ENCODE peak calls at places on chromosomes 1 and 21, in nine cellular contexts. U, W, X, N, V, P, G, F and Q are unnamed samples.

GRCh38 chr1:224697888-224698450 is 81.9 kb downstream of the CNIH3 start:
- DNase-seq in N (no peak), F (no peak), X (no peak), G (no peak), U (peak; percentile 29), W (no peak), V (no peak), P (no peak), Q (no peak)

GRCh38 chr1:231274119-231274825 is 33.3 kb downstream of the GNPAT start:
- DNase-seq in G (no peak), P (no peak), N (no peak), F (no peak), W (no peak), X (no peak), V (no peak), U (no peak), Q (no peak)

GRCh38 chr1:54846301-54846700 is 40.7 kb downstream of the DHCR24 start:
- DNase-seq in P (no peak), F (no peak), X (no peak), W (no peak), U (no peak), N (no peak), G (no peak), V (no peak), Q (no peak)

GRCh38 chr1:85428471-85429077 is 36.4 kb downstream of the DDAH1 start:
- DNase-seq in W (no peak), G (no peak), F (no peak), X (no peak), V (no peak), P (no peak), N (no peak), U (no peak), Q (no peak)

GRCh38 chr1:178133291-178133989 is 39.5 kb downstream of the RASAL2 start:
- DNase-seq in N (no peak), F (no peak), U (no peak), G (no peak), X (no peak), W (no peak), P (no peak), V (no peak), Q (no peak)

GRCh38 chr21:44291936-44292811 is 6.5 kb downstream of the AIRE start:
- DNase-seq in G (peak; percentile 3), P (no peak), W (no peak), X (peak; percentile 76), N (peak; percentile 57), U (no peak), V (no peak), F (no peak), Q (no peak)

GRCh38 chr1:22870201-22870871 is 102.3 kb downstream of the LACTBL1 start:
- DNase-seq in F (no peak), N (no peak), X (no peak), P (no peak), V (no peak), G (no peak), W (peak; percentile 64), U (peak; percentile 69), Q (no peak)

GRCh38 chr1:115069186-115069585 is 20.1 kb downstream of the TSPAN2 start:
- DNase-seq in U (no peak), N (no peak), G (no peak), F (no peak), X (no peak), P (no peak), V (no peak), W (no peak), Q (no peak)

GRCh38 chr1:90402893-90403849 is 313.9 kb downstream of the BARHL2 start:
- DNase-seq in X (no peak), U (peak; percentile 97), F (peak; percentile 77), P (no peak), V (no peak), G (no peak), N (peak; percentile 3), W (no peak), Q (no peak)

DNA sequence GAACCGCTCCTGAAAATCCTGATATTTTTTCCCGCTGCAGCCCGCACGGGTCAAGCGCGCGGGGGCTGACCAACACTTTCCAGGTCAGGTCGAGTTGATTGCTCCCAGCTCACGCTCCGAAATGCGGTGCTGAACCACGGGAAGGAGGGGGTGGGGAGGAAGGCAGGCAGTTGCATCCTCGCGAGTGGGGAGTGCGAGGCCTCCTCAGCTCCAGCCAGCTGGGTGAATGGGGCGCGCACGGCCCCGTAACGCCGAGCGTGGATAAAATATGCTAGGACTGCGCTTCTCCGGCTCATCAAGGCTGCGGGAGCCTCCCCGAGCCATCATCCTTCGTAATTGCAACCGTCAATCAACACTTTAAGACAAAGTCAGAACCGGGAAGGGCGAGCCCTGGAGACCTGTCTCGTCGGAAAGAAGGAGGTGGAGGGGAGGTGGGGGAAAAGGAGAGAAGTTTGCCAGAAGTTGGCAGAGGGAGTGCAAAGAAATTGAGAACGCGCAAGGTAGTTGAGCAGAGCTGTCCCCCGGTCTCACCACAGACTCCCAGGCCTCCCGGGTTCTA is 8.0 kb downstream of the NR5A2 start:
- DNase-seq in N (no peak), X (no peak), W (no peak), F (no peak), V (no peak), U (no peak), P (no peak), G (no peak), Q (no peak)
- H3K4me3 ChIP-seq in N (no peak overlapping the region), X (no peak overlapping the region), W (peak overlapping the region; percentile 40), F (no peak overlapping the region), V (no peak overlapping the region), U (no peak overlapping the region), P (no peak overlapping the region), G (no peak overlapping the region), Q (no peak overlapping the region)

GRCh38 chr21:39392981-39393380 is 44.1 kb upstream of the HMGN1 start:
- DNase-seq in N (no peak), X (no peak), P (no peak), F (no peak), V (no peak), W (no peak), G (no peak), U (no peak), Q (no peak)

GRCh38 chr21:39392296-39392695 is 43.4 kb upstream of the HMGN1 start:
- DNase-seq in G (no peak), F (no peak), P (no peak), W (no peak), N (no peak), U (no peak), X (no peak), V (no peak), Q (no peak)

GRCh38 chr21:39388038-39388810 is 39.3 kb upstream of the HMGN1 start:
- DNase-seq in V (peak; percentile 89), P (peak; percentile 84), U (peak; percentile 85), G (peak; percentile 85), W (peak; percentile 93), F (no peak), N (peak; percentile 96), X (peak; percentile 100), Q (peak; percentile 88)

GRCh38 chr21:39388811-39389155 is 39.9 kb upstream of the HMGN1 start:
- DNase-seq in F (no peak), V (no peak), X (no peak), U (no peak), W (no peak), P (no peak), G (no peak), N (no peak), Q (no peak)

DNA sequence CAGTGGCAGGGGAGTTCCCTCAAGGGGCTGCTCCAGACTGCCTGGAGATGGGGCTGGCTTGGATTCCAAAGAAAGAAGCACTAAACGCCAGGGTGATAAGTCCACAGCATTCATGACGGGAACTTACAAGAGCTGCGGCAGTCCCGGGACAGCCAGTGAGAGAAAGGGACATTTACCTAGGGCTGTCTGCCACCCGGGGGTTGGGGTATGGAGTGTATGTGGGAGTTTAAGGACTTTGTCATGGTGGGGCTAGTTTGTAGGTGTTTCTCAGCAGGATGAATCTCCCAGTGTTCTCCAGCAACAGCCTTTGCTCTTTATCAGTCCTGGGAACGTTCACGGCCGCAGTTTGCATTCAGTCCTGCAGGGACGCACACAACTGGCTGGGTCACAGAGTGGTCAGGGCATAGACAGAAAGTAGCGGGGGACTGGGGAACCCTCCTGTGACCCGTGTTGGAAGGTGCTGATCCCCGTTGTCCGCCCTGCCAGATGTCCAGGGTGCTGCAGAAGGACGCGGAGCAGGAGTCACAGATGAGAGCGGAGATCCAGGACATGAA is 41.4 kb upstream of the HMGN1 start:
- DNase-seq in N (no peak), U (no peak), G (no peak), F (no peak), X (no peak), P (no peak), V (no peak), W (no peak), Q (no peak)
- TF ChIP-seq CTCF in N (no peak), U (no peak), G (no peak), F (no peak), X (no peak), P (no peak), V (no peak), W (no peak), Q (no peak)

GRCh38 chr1:152162826-152163463 is 3.9 kb upstream of the RPTN start:
- DNase-seq in U (peak; percentile 80), V (no peak), W (no peak), X (no peak), N (no peak), G (no peak), P (no peak), F (peak; percentile 91), Q (no peak)

GRCh38 chr1:152166966-152167365 is 7.9 kb upstream of the RPTN start:
- DNase-seq in N (no peak), X (no peak), W (no peak), P (no peak), V (no peak), G (no peak), U (no peak), F (no peak), Q (no peak)

GRCh38 chr1:152165291-152166077 is 6.5 kb upstream of the RPTN start:
- DNase-seq in U (no peak), P (peak; percentile 20), X (no peak), F (no peak), G (no peak), W (no peak), V (no peak), N (no peak), Q (no peak)

GRCh38 chr1:152167835-152168534 is 9.0 kb upstream of the RPTN start:
- DNase-seq in F (peak; percentile 87), N (no peak), X (no peak), G (no peak), U (peak; percentile 90), W (no peak), P (no peak), V (peak; percentile 12), Q (no peak)

GRCh38 chr1:152164542-152165136 is 5.6 kb upstream of the RPTN start:
- DNase-seq in N (no peak), G (no peak), F (no peak), P (no peak), U (no peak), X (no peak), W (no peak), V (no peak), Q (no peak)
- H3K4me3 ChIP-seq in N (no peak overlapping the region), G (no peak overlapping the region), F (no peak overlapping the region), P (no peak overlapping the region), U (no peak overlapping the region), X (no peak overlapping the region), W (no peak overlapping the region), V (no peak overlapping the region), Q (no peak overlapping the region)

DNA sequence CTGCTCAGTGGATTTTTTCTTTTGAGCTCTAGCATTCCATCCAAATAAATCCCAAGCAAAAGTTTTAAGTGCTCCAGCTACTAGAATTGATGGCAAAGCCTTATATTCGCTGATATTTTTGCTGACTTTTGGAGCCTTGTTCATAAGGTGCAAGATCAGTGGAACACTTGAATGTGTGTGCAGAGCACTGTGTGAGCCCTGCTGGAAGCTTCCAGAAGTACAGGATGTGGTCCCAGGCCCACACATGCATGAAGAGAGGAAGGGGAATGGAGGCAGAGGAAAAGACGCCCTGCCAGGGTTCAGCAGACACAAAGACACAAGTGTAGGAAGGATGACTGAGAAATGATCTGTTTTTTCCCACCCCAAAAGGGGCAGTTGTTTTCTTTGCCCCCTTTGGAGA is 169.4 kb downstream of the KCNJ6 start:
- DNase-seq in G (no peak), P (no peak), N (peak; percentile 9), F (no peak), X (no peak), W (no peak), V (peak; percentile 8), U (no peak), Q (no peak)
- TF ChIP-seq CTCF in G (no peak), P (no peak), N (peak; percentile 15), F (no peak), X (no peak), W (peak; percentile 14), V (peak; percentile 31), U (peak; percentile 10), Q (no peak)